ENCODE peak calls at places on chromosomes 2 and 18, in six cellular contexts. G, W, U, L, E and R are unnamed samples.

GRCh38 chr2:10493075-10493635 is 45.0 kb upstream of the ODC1 start:
- DNase-seq in G (no peak), W (no peak), U (no peak), L (no peak), E (no peak), R (no peak)

GRCh38 chr18:53946561-53946960 is 277.9 kb downstream of the MBD2 start:
- DNase-seq in G (peak; percentile 33), W (peak; percentile 43), U (no peak), L (peak; percentile 32), E (no peak), R (no peak)

GRCh38 chr18:55587341-55588000 is 521 bp downstream of the TCF4 start:
- DNase-seq in G (peak; percentile 12), W (peak; percentile 24), U (peak; percentile 86), L (peak; percentile 60), E (peak; percentile 71), R (peak; percentile 57)

GRCh38 chr2:133497261-133497893 is 70.9 kb downstream of the NCKAP5 start:
- DNase-seq in G (peak; percentile 50), W (no peak), U (no peak), L (peak; percentile 18), E (no peak), R (no peak)

GRCh38 chr2:60621688-60622429 is 68.4 kb upstream of the BCL11A start:
- DNase-seq in G (no peak), W (no peak), U (no peak), L (no peak), E (no peak), R (no peak)

GRCh38 chr2:109554758-109555157 is 59.0 kb downstream of the SEPTIN10 start:
- DNase-seq in G (no peak), W (no peak), U (no peak), L (peak; percentile 19), E (no peak), R (no peak)

GRCh38 chr2:12717191-12717987 is 653 bp downstream of the TRIB2 start:
- DNase-seq in G (peak; percentile 64), W (peak; percentile 74), U (peak; percentile 84), L (peak; percentile 84), E (peak; percentile 87), R (peak; percentile 71)

GRCh38 chr2:43220982-43221659 is 5.3 kb downstream of the ZFP36L2 start:
- DNase-seq in G (peak; percentile 59), W (no peak), U (peak; percentile 76), L (peak; percentile 72), E (peak; percentile 99), R (peak; percentile 85)

GRCh38 chr18:908631-909621 is 4.3 kb downstream of the ADCYAP1 start:
- DNase-seq in G (no peak), W (no peak), U (no peak), L (peak; percentile 6), E (no peak), R (no peak)

GRCh38 chr18:71322201-71322600 is 1033.4 kb downstream of the SOCS6 start:
- DNase-seq in G (no peak), W (no peak), U (no peak), L (no peak), E (peak; percentile 6), R (no peak)

GRCh38 chr2:208363485-208363884 is 43.1 kb upstream of the PTH2R start:
- DNase-seq in G (peak; percentile 77), W (peak; percentile 77), U (no peak), L (peak; percentile 82), E (peak; percentile 68), R (no peak)

GRCh38 chr18:10571537-10571936 is 45.7 kb downstream of the NAPG start:
- DNase-seq in G (no peak), W (no peak), U (no peak), L (no peak), E (no peak), R (no peak)

GRCh38 chr2:62303818-62304217 is 107.9 kb downstream of the B3GNT2 start:
- DNase-seq in G (no peak), W (no peak), U (no peak), L (no peak), E (no peak), R (no peak)

GRCh38 chr18:68034293-68034692 is 517.8 kb upstream of the DSEL start:
- DNase-seq in G (no peak), W (no peak), U (no peak), L (peak; percentile 59), E (peak; percentile 12), R (no peak)

GRCh38 chr2:71101656-71102055 is 28.4 kb downstream of the MCEE start:
- DNase-seq in G (peak; percentile 83), W (peak; percentile 15), U (no peak), L (peak; percentile 65), E (peak; percentile 85), R (no peak)

GRCh38 chr2:85395912-85396475 is 14.2 kb downstream of the CAPG start:
- DNase-seq in G (no peak), W (no peak), U (no peak), L (no peak), E (no peak), R (no peak)

DNA sequence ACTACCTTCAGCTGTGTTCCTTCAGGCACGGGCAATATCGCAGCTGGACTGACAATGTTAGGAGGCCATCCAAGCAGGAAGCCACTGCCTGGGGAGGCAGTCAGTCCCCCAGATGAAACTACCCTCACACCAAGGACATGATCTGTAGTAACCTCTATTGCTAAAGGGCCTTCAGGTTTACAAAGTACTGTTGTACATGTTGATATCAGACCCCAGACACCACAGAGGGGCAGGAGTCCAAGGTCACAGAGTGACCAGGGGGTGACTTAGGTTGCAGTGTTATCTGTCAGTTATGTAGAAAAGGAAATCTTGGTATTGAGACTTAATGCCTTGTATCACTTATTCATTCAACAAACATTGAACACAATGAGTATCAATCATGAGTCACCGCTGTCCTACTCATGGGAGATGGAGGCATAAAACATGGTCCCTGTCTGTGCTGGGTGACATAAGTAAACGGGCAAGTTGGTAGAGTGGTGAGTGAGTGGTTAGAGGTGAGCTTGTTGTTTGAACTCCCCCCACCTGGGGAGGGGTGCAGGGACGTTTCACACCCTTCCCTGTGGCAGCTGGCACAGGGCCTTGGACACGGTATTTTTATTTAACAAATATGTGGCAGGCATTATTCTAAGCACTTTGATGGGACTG is 7.1 kb downstream of the CABLES1 start:
- DNase-seq in G (peak; percentile 57), W (peak; percentile 90), U (no peak), L (peak; percentile 56), E (no peak), R (no peak)
- H3K4me2 ChIP-seq in G (no peak overlapping the region), W (peak overlapping the region; percentile 72), U (no peak overlapping the region), L (no peak overlapping the region), E (no peak overlapping the region), R (no peak overlapping the region)

GRCh38 chr2:222865301-222865700 is 4.5 kb downstream of the ACSL3 start:
- DNase-seq in G (no peak), W (no peak), U (peak; percentile 27), L (no peak), E (no peak), R (no peak)
- H3K4me2 ChIP-seq in G (peak overlapping the region; percentile 30), W (peak overlapping the region; percentile 87), U (no peak overlapping the region), L (no peak overlapping the region), E (peak overlapping the region; percentile 33), R (peak overlapping the region; percentile 82)

GRCh38 chr2:235286624-235287368 is 207.0 kb upstream of the AGAP1 start:
- DNase-seq in G (no peak), W (no peak), U (no peak), L (peak; percentile 73), E (no peak), R (no peak)
- H3K4me2 ChIP-seq in G (no peak overlapping the region), W (no peak overlapping the region), U (no peak overlapping the region), L (no peak overlapping the region), E (no peak overlapping the region), R (no peak overlapping the region)

GRCh38 chr2:160753960-160754359 is 260.4 kb upstream of the RBMS1 start:
- DNase-seq in G (no peak), W (no peak), U (no peak), L (no peak), E (no peak), R (no peak)
- H3K4me2 ChIP-seq in G (no peak overlapping the region), W (peak overlapping the region; percentile 78), U (no peak overlapping the region), L (no peak overlapping the region), E (no peak overlapping the region), R (no peak overlapping the region)

GRCh38 chr2:238151205-238151604 is 7.6 kb upstream of the ERFE start:
- DNase-seq in G (no peak), W (no peak), U (no peak), L (no peak), E (no peak), R (no peak)
- H3K4me2 ChIP-seq in G (no peak overlapping the region), W (no peak overlapping the region), U (no peak overlapping the region), L (no peak overlapping the region), E (no peak overlapping the region), R (no peak overlapping the region)

DNA sequence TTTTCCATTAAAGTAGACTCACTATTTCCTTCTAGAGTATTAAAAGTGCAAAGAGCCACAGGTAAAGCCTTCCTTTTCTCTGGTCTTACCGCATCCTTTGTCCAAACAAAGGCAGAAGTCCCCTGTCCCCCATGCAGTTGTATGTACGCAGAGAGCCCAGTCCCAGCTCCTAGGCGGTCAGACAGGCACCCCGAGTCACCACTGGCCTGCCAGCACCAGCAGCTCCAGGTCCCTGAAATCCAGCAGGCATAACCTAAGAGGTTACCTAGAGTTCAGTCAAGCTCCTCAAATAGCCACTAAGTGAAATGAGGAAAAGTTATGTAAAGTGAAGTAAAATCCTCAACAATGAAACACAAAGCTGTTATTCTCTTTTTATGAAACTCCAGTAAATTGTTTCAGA is 60.4 kb upstream of the TWIST2 start:
- DNase-seq in G (no peak), W (no peak), U (no peak), L (peak; percentile 77), E (no peak), R (no peak)
- H3K4me2 ChIP-seq in G (no peak overlapping the region), W (no peak overlapping the region), U (no peak overlapping the region), L (peak overlapping the region; percentile 100), E (peak overlapping the region; percentile 49), R (no peak overlapping the region)

GRCh38 chr2:222916229-222917197 is 55.7 kb downstream of the ACSL3 start:
- DNase-seq in G (no peak), W (no peak), U (no peak), L (no peak), E (peak; percentile 34), R (no peak)
- H3K4me2 ChIP-seq in G (no peak overlapping the region), W (no peak overlapping the region), U (no peak overlapping the region), L (no peak overlapping the region), E (no peak overlapping the region), R (no peak overlapping the region)

GRCh38 chr2:236101311-236101950 is 66.8 kb downstream of the GBX2 start:
- DNase-seq in G (no peak), W (no peak), U (no peak), L (no peak), E (no peak), R (no peak)

GRCh38 chr2:236105955-236106607 is 62.1 kb downstream of the GBX2 start:
- DNase-seq in G (no peak), W (no peak), U (no peak), L (no peak), E (no peak), R (no peak)

GRCh38 chr2:236103981-236104380 is 64.2 kb downstream of the GBX2 start:
- DNase-seq in G (no peak), W (no peak), U (no peak), L (no peak), E (no peak), R (no peak)

GRCh38 chr2:236106761-236107160 is 61.4 kb downstream of the GBX2 start:
- DNase-seq in G (no peak), W (no peak), U (no peak), L (no peak), E (no peak), R (no peak)

DNA sequence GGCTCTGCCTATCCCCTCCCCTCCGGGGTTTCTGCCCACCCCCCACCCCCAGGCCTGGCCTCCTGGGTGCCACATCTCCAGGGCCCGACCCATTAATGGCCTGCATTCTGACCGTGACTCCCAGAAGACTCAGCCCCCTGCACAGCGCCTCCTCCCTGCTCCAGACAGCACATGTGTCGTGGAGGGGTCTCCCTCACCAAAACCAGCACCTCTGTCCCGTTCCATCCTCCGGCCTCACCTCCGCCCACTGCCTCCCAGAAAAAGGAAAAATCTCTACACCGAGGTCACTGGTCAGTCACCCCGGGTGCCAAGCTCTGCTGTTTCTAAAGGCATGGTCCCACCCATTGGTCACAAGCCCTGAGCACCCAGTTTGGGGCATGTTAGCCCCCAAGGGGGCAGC is 65.2 kb downstream of the GBX2 start:
- DNase-seq in G (no peak), W (no peak), U (no peak), L (no peak), E (no peak), R (no peak)
- H3K4me2 ChIP-seq in G (no peak overlapping the region), W (no peak overlapping the region), U (no peak overlapping the region), L (no peak overlapping the region), E (no peak overlapping the region), R (no peak overlapping the region)